ENCODE peak calls at places on chromosome 4, in eight cellular contexts. A is NCI-H1417; I is stimulated activated CD4-positive, alpha-beta T cell treated with anti-CD3 and anti-CD28 coated beads, Interleukin-15, amount 100 ng/mL, for 1 hour; K is central memory CD4-positive, alpha-beta T cell; U is HFFc6; L is pancreas; Q is effector CD8-positive, alpha-beta T cell; R is A172. J is an unnamed sample.
A peak's percentile ranks its signal among the peaks of the same experiment; 100 is the strongest.

GRCh38 chr4:77443941-77444340 is 161.7 kb upstream of the CXCL13 start:
- DNase-seq in R (no peak), U (peak; percentile 7), I (no peak), L (no peak), A (no peak), K (no peak), Q (no peak), J (no peak)

GRCh38 chr4:77344001-77344400 is 187.0 kb downstream of the CCNG2 start:
- DNase-seq in I (no peak), L (no peak), Q (no peak), R (no peak), U (no peak), A (no peak), K (no peak), J (no peak)

GRCh38 chr4:70868778-70869177 is 29.1 kb upstream of the GRSF1 start:
- DNase-seq in R (no peak), L (no peak), A (no peak), I (no peak), U (no peak), Q (no peak), K (no peak), J (no peak)

GRCh38 chr4:159242427-159242826 is 139.5 kb downstream of the RAPGEF2 start:
- DNase-seq in U (no peak), I (no peak), Q (no peak), K (no peak), A (no peak), R (no peak), L (no peak), J (no peak)

GRCh38 chr4:76601791-76602190 is 166.8 kb downstream of the SHROOM3 start:
- DNase-seq in L (no peak), K (no peak), U (no peak), I (no peak), R (no peak), Q (no peak), A (no peak), J (no peak)

GRCh38 chr4:40337523-40337922 is 2.4 kb downstream of the CHRNA9 start:
- DNase-seq in R (no peak), L (no peak), Q (no peak), U (no peak), K (no peak), I (no peak), A (no peak), J (no peak)

GRCh38 chr4:123922847-123923246 is 526.3 kb downstream of the SPRY1 start:
- DNase-seq in L (no peak), A (no peak), I (no peak), U (no peak), R (peak; percentile 14), K (no peak), Q (no peak), J (no peak)

GRCh38 chr4:76726631-76727030 is 171.3 kb downstream of the SOWAHB start:
- DNase-seq in I (no peak), R (no peak), Q (no peak), L (no peak), U (no peak), K (no peak), A (no peak), J (no peak)

GRCh38 chr4:128298129-128298758 is 10.6 kb upstream of the PGRMC2 start:
- DNase-seq in A (no peak), U (no peak), Q (no peak), K (no peak), I (no peak), L (no peak), R (no peak), J (no peak)

GRCh38 chr4:110654254-110654635 is 31.4 kb upstream of the PITX2 start:
- DNase-seq in R (peak; percentile 69), U (peak; percentile 40), A (no peak), K (no peak), I (no peak), L (no peak), Q (no peak), J (no peak)

GRCh38 chr4:113040793-113041192 is 8.7 kb upstream of the ANK2 start:
- DNase-seq in Q (no peak), L (no peak), K (no peak), R (no peak), I (no peak), U (no peak), A (no peak), J (no peak)

GRCh38 chr4:181372014-181372413 is 871.2 kb upstream of the TENM3 start:
- DNase-seq in I (no peak), U (no peak), R (no peak), L (no peak), Q (no peak), A (peak; percentile 46), K (no peak), J (peak; percentile 3)

GRCh38 chr4:179095585-179096228 is 1653.5 kb upstream of the AGA start:
- DNase-seq in U (no peak), L (no peak), I (no peak), K (no peak), A (no peak), Q (no peak), R (peak; percentile 49), J (peak; percentile 5)

GRCh38 chr4:11842620-11843263 is 414.0 kb upstream of the HS3ST1 start:
- DNase-seq in Q (no peak), K (no peak), A (peak; percentile 93), I (no peak), L (no peak), R (no peak), U (no peak), J (no peak)

GRCh38 chr4:1242506-1243450 is 6.2 kb downstream of the CTBP1 start:
- DNase-seq in Q (no peak), K (no peak), R (no peak), A (no peak), I (no peak), L (no peak), U (no peak), J (no peak)

GRCh38 chr4:48664938-48665337 is 115.1 kb downstream of the FRYL start:
- DNase-seq in U (no peak), L (no peak), R (no peak), K (no peak), Q (no peak), A (peak; percentile 24), I (no peak), J (no peak)

GRCh38 chr4:129428454-129428853 is 332.5 kb downstream of the C4orf33 start:
- DNase-seq in I (no peak), U (no peak), L (no peak), Q (no peak), A (peak; percentile 88), K (no peak), R (no peak), J (no peak)

GRCh38 chr4:128660361-128660964 is 149.0 kb upstream of the JADE1 start:
- DNase-seq in R (no peak), U (no peak), A (no peak), I (no peak), Q (no peak), K (no peak), L (no peak), J (no peak)

GRCh38 chr4:95701500-95701899 is 138.4 kb upstream of the PDHA2 start:
- DNase-seq in R (peak; percentile 49), U (no peak), I (no peak), K (no peak), A (no peak), L (no peak), Q (no peak), J (no peak)

J was measured in ELF-1.